ENCODE peak calls at places on chromosomes 1 and 21, in seven cellular contexts. J, E, O, L, G, U and D are unnamed samples.

GRCh38 chr1:17355898-17356297 is 16.1 kb upstream of the PADI6 start:
- DNase-seq in J (no peak), E (no peak), O (no peak), L (peak; percentile 26), G (no peak), U (no peak), D (no peak)

GRCh38 chr1:183992424-183992823 is 45.1 kb downstream of the COLGALT2 start:
- DNase-seq in J (no peak), E (no peak), O (no peak), L (no peak), G (no peak), U (no peak), D (no peak)

GRCh38 chr1:18936814-18937481 is 19.5 kb downstream of the IFFO2 start:
- DNase-seq in J (no peak), E (no peak), O (no peak), L (no peak), G (no peak), U (no peak), D (no peak)

GRCh38 chr1:115794976-115795375 is 26.5 kb upstream of the CASQ2 start:
- DNase-seq in J (no peak), E (no peak), O (no peak), L (no peak), G (no peak), U (no peak), D (no peak)

GRCh38 chr1:152967201-152967600 is 3.2 kb upstream of the SPRR4 start:
- DNase-seq in J (no peak), E (no peak), O (no peak), L (no peak), G (no peak), U (no peak), D (no peak)

GRCh38 chr21:38498057-38498833 is at the start of gene ERG:
- DNase-seq in J (no peak), E (no peak), O (no peak), L (no peak), G (no peak), U (no peak), D (no peak)

GRCh38 chr1:145690587-145691558 is 16.3 kb downstream of the PDZK1 start:
- DNase-seq in J (no peak), E (peak; percentile 84), O (peak; percentile 73), L (no peak), G (no peak), U (no peak), D (no peak)

GRCh38 chr1:155864393-155864792 is 5.0 kb downstream of the SYT11 start:
- DNase-seq in J (no peak), E (peak; percentile 60), O (peak; percentile 20), L (no peak), G (no peak), U (no peak), D (no peak)

GRCh38 chr1:152067150-152067549 is 21.7 kb downstream of the TCHHL1 start:
- DNase-seq in J (no peak), E (no peak), O (no peak), L (no peak), G (no peak), U (no peak), D (no peak)

GRCh38 chr1:205711105-205712048 is 31.1 kb upstream of the SLC45A3 start:
- DNase-seq in J (peak; percentile 73), E (peak; percentile 94), O (peak; percentile 73), L (peak; percentile 45), G (peak; percentile 71), U (peak; percentile 65), D (peak; percentile 92)

GRCh38 chr1:97139512-97139911 is 417.9 kb downstream of the PTBP2 start:
- DNase-seq in J (no peak), E (no peak), O (peak; percentile 74), L (no peak), G (no peak), U (no peak), D (no peak)

GRCh38 chr1:164759144-164759920 is 200.3 kb downstream of the PBX1 start:
- DNase-seq in J (no peak), E (no peak), O (no peak), L (no peak), G (no peak), U (no peak), D (no peak)

GRCh38 chr1:115322631-115323030 is 15.4 kb downstream of the NGF start:
- DNase-seq in J (no peak), E (peak; percentile 60), O (peak; percentile 84), L (no peak), G (no peak), U (no peak), D (no peak)

GRCh38 chr1:41766546-41766945 is 152.2 kb downstream of the HIVEP3 start:
- DNase-seq in J (no peak), E (no peak), O (peak; percentile 36), L (no peak), G (no peak), U (no peak), D (no peak)

GRCh38 chr1:162691999-162692575 is 59.8 kb downstream of the DDR2 start:
- DNase-seq in J (no peak), E (no peak), O (no peak), L (no peak), G (no peak), U (no peak), D (no peak)

GRCh38 chr1:211036701-211037494 is 97.0 kb downstream of the KCNH1 start:
- DNase-seq in J (no peak), E (peak; percentile 75), O (peak; percentile 98), L (no peak), G (no peak), U (no peak), D (no peak)

GRCh38 chr1:7334475-7335035 is 436.5 kb upstream of the VAMP3 start:
- DNase-seq in J (no peak), E (peak; percentile 62), O (peak; percentile 23), L (no peak), G (peak; percentile 94), U (no peak), D (no peak)

GRCh38 chr1:30378991-30379581 is 344.3 kb downstream of the MATN1 start:
- DNase-seq in J (no peak), E (peak; percentile 88), O (peak; percentile 94), L (no peak), G (no peak), U (no peak), D (peak; percentile 23)

GRCh38 chr1:162305969-162306368 is 70.7 kb downstream of the SPATA46 start:
- DNase-seq in J (no peak), E (peak; percentile 32), O (peak; percentile 23), L (no peak), G (no peak), U (no peak), D (no peak)

GRCh38 chr1:2802421-2802961 is 998 bp upstream of the TTC34 start:
- DNase-seq in J (no peak), E (no peak), O (no peak), L (no peak), G (no peak), U (no peak), D (no peak)

GRCh38 chr1:53697671-53698380 is 41.1 kb downstream of the GLIS1 start:
- DNase-seq in J (no peak), E (peak; percentile 66), O (peak; percentile 43), L (no peak), G (no peak), U (no peak), D (no peak)

GRCh38 chr1:170742600-170742999 is 78.7 kb downstream of the PRRX1 start:
- DNase-seq in J (no peak), E (no peak), O (no peak), L (no peak), G (no peak), U (no peak), D (no peak)

GRCh38 chr1:246513619-246514343 is 6.7 kb upstream of the SMYD3 start:
- DNase-seq in J (no peak), E (no peak), O (no peak), L (no peak), G (no peak), U (no peak), D (no peak)

GRCh38 chr1:244712669-244713068 is 59.7 kb downstream of the DESI2 start:
- DNase-seq in J (no peak), E (no peak), O (no peak), L (no peak), G (no peak), U (no peak), D (no peak)